ENCODE peak calls at places on chromosomes 3 and 15, in five cellular contexts. H is activated CD4-positive, alpha-beta T cell treated with anti-CD3 and anti-CD28 coated beads, Interleukin-2, amount 50 U/mL, for 48 hours; U is NCI-H2029; J is stimulated activated naive B cell treated with anti-CD40 and anti-IgM and Interleukin-4, amounts not matched to agents 10 μg/mL and 1 μg/mL and 100 μg/mL, for 72 hours; X is psoas muscle. A is an unnamed sample.

GRCh38 chr15:35545825-35546580 is at the start of gene DPH6:
- DNase-seq in H (peak), U (peak), J (peak), X (peak), A (peak)

GRCh38 chr3:176469694-176470205 is 727.5 kb downstream of the TBL1XR1 start:
- DNase-seq in H (no peak), U (no peak), J (no peak), X (no peak), A (no peak)

GRCh38 chr15:68700395-68701123 is 120.1 kb downstream of the ANP32A start:
- DNase-seq in H (no peak), U (peak), J (no peak), X (peak), A (peak)

GRCh38 chr3:38345879-38346583 is 554 bp upstream of the XYLB start:
- DNase-seq in H (no peak), U (no peak), J (no peak), X (no peak), A (no peak)

GRCh38 chr15:90086868-90087268 is 15.4 kb downstream of the IDH2 start:
- DNase-seq in H (peak), U (no peak), J (peak), X (no peak), A (no peak)

GRCh38 chr3:52135332-52135731 is 18.9 kb downstream of the POC1A start:
- DNase-seq in H (no peak), U (no peak), J (no peak), X (no peak), A (no peak)

GRCh38 chr3:170077406-170077805 is 39.6 kb downstream of the GPR160 start:
- DNase-seq in H (no peak), U (no peak), J (no peak), X (no peak), A (no peak)

GRCh38 chr3:13308406-13308805 is 111.7 kb downstream of the NUP210 start:
- DNase-seq in H (peak), U (peak), J (no peak), X (no peak), A (no peak)

GRCh38 chr15:42136513-42136912 is 19.9 kb downstream of the PLA2G4F start:
- DNase-seq in H (no peak), U (no peak), J (no peak), X (no peak), A (no peak)

GRCh38 chr15:29570931-29571727 is 251.1 kb downstream of the TJP1 start:
- DNase-seq in H (peak), U (no peak), J (no peak), X (no peak), A (no peak)

GRCh38 chr3:130539005-130539404 is 22.0 kb downstream of the COL6A6 start:
- DNase-seq in H (peak), U (no peak), J (no peak), X (no peak), A (no peak)

GRCh38 chr3:64272271-64272670 is 47.0 kb upstream of the PRICKLE2 start:
- DNase-seq in H (no peak), U (no peak), J (no peak), X (no peak), A (no peak)

GRCh38 chr3:101351834-101352233 is 31.5 kb upstream of the IMPG2 start:
- DNase-seq in H (no peak), U (no peak), J (no peak), X (no peak), A (no peak)

GRCh38 chr3:17340693-17341092 is 401.7 kb downstream of the TBC1D5 start:
- DNase-seq in H (no peak), U (no peak), J (no peak), X (no peak), A (no peak)

GRCh38 chr3:27666708-27667107 is 55.4 kb downstream of the EOMES start:
- DNase-seq in H (no peak), U (no peak), J (peak), X (peak), A (peak)

GRCh38 chr3:23203651-23204111 is 554 bp downstream of the UBE2E2 start:
- DNase-seq in H (peak), U (no peak), J (peak), X (peak), A (no peak)

GRCh38 chr3:160374925-160375324 is 24.1 kb downstream of the IFT80 start:
- DNase-seq in H (no peak), U (no peak), J (no peak), X (no peak), A (no peak)

GRCh38 chr3:139935071-139935865 is at the start of gene CLSTN2:
- DNase-seq in H (peak), U (peak), J (peak), X (peak), A (peak)

GRCh38 chr3:195040773-195041520 is 230.0 kb downstream of the XXYLT1 start:
- DNase-seq in H (no peak), U (no peak), J (no peak), X (no peak), A (no peak)

GRCh38 chr3:194138098-194138474 is 2.1 kb downstream of the HES1 start:
- DNase-seq in H (no peak), U (no peak), J (no peak), X (no peak), A (no peak)

A was measured in left ventricle myocardium inferior.